ENCODE peak calls at places on chromosomes 7 and 10, in nine cellular contexts. B is Caco-2, K is AG09309, A is adrenal gland, H is uterus, O is lower lobe of right lung, D is cardiac fibroblast, X is PC-9, C is hepatocyte. I is an unnamed sample.

GRCh38 chr10:24120651-24121050 is 88.3 kb upstream of the KIAA1217 start:
- DNase-seq in B (no peak), K (no peak), A (no peak), H (no peak), O (no peak), D (no peak), X (no peak), C (no peak), I (no peak)

GRCh38 chr10:118465300-118465874 is 123.3 kb upstream of the FAM204A start:
- DNase-seq in B (no peak), K (no peak), A (no peak), H (no peak), O (no peak), D (no peak), X (no peak), C (no peak), I (no peak)

GRCh38 chr10:61835069-61835908 is 66.2 kb upstream of the ARID5B start:
- DNase-seq in B (peak), K (no peak), A (peak), H (no peak), O (no peak), D (peak), X (no peak), C (peak), I (peak)

GRCh38 chr7:19677201-19677600 is 31.6 kb downstream of the POLR1F start:
- DNase-seq in B (no peak), K (peak), A (no peak), H (no peak), O (no peak), D (peak), X (peak), C (no peak), I (peak)

GRCh38 chr10:78584666-78585065 is 484.1 kb upstream of the ZMIZ1 start:
- DNase-seq in B (no peak), K (no peak), A (peak), H (peak), O (no peak), D (no peak), X (no peak), C (peak), I (no peak)

GRCh38 chr7:80922254-80923049 is 3.6 kb upstream of the SEMA3C start:
- DNase-seq in B (peak), K (no peak), A (no peak), H (no peak), O (no peak), D (no peak), X (peak), C (peak), I (no peak)

GRCh38 chr7:36723951-36724664 is at the start of gene AOAH:
- DNase-seq in B (no peak), K (no peak), A (peak), H (no peak), O (peak), D (no peak), X (no peak), C (no peak), I (no peak)

GRCh38 chr7:95578299-95578855 is 17.9 kb downstream of the PDK4 start:
- DNase-seq in B (no peak), K (no peak), A (no peak), H (no peak), O (no peak), D (no peak), X (no peak), C (peak), I (no peak)

GRCh38 chr7:17207220-17207619 is 91.2 kb upstream of the AHR start:
- DNase-seq in B (peak), K (no peak), A (no peak), H (no peak), O (no peak), D (peak), X (no peak), C (no peak), I (no peak)

GRCh38 chr10:70551491-70551890 is 51.0 kb downstream of the PRF1 start:
- DNase-seq in B (no peak), K (no peak), A (no peak), H (no peak), O (no peak), D (peak), X (no peak), C (no peak), I (peak)

GRCh38 chr10:3412646-3413045 is 240.1 kb upstream of the PITRM1 start:
- DNase-seq in B (no peak), K (no peak), A (no peak), H (no peak), O (no peak), D (no peak), X (no peak), C (no peak), I (no peak)

GRCh38 chr7:128211626-128212025 is 29.5 kb upstream of the LEP start:
- DNase-seq in B (no peak), K (no peak), A (no peak), H (no peak), O (no peak), D (no peak), X (no peak), C (no peak), I (no peak)

GRCh38 chr7:51024867-51025266 is 242.2 kb upstream of the GRB10 start:
- DNase-seq in B (no peak), K (no peak), A (no peak), H (no peak), O (no peak), D (no peak), X (no peak), C (no peak), I (no peak)

GRCh38 chr10:108789911-108790310 is 1133.4 kb downstream of the XPNPEP1 start:
- DNase-seq in B (no peak), K (no peak), A (no peak), H (no peak), O (no peak), D (no peak), X (no peak), C (no peak), I (peak)

GRCh38 chr7:1569440-1569832 is 396 bp downstream of the PSMG3 start:
- DNase-seq in B (no peak), K (no peak), A (no peak), H (no peak), O (no peak), D (no peak), X (no peak), C (no peak), I (no peak)
- H3K4me3 ChIP-seq in B (peak), K (peak), A (peak), H (peak), O (peak), D (peak), X (peak), C (peak), I (peak)

DNA sequence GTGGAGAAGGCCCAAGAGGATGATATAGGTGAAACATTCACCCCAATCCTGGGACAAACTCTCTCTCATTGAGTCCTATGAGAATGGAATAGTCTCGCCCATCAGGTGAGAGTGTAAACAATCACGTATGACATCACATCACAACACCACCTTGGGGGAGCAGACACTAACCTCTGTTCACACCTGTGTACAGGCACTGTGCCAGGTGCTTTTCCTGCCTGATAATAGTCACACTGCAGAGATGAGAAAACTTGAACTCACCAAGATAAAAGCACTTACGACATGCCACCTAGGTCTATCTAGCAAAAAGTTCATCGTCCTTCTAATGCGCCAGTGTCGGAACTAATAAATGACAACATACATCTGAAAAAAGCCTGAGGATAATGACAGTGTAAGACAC is 187.8 kb downstream of the FAM107B start:
- DNase-seq in B (no peak), K (no peak), A (no peak), H (no peak), O (no peak), D (no peak), X (peak), C (peak), I (no peak)
- H3K4me3 ChIP-seq in B (no peak), K (no peak), A (no peak), H (no peak), O (no peak), D (no peak), X (no peak), C (no peak), I (no peak)

GRCh38 chr10:113005380-113005779 is 55.3 kb downstream of the TCF7L2 start:
- DNase-seq in B (no peak), K (no peak), A (no peak), H (no peak), O (no peak), D (no peak), X (no peak), C (no peak), I (no peak)

GRCh38 chr10:113007343-113007771 is 57.3 kb downstream of the TCF7L2 start:
- DNase-seq in B (peak), K (no peak), A (no peak), H (no peak), O (no peak), D (no peak), X (no peak), C (no peak), I (no peak)

GRCh38 chr10:113006656-113007342 is 56.8 kb downstream of the TCF7L2 start:
- DNase-seq in B (no peak), K (no peak), A (no peak), H (no peak), O (no peak), D (no peak), X (no peak), C (no peak), I (no peak)

GRCh38 chr10:113004219-113004618 is 54.2 kb downstream of the TCF7L2 start:
- DNase-seq in B (no peak), K (no peak), A (no peak), H (no peak), O (no peak), D (no peak), X (no peak), C (no peak), I (no peak)

GRCh38 chr10:113007821-113008220 is 57.8 kb downstream of the TCF7L2 start:
- DNase-seq in B (no peak), K (no peak), A (no peak), H (no peak), O (no peak), D (peak), X (no peak), C (no peak), I (no peak)
- H3K4me3 ChIP-seq in B (no peak), K (no peak), A (no peak), H (no peak), O (no peak), D (no peak), X (no peak), C (no peak), I (no peak)

GRCh38 chr10:59376817-59377340 is 14.5 kb upstream of the FAM13C start:
- DNase-seq in B (no peak), K (no peak), A (no peak), H (no peak), O (no peak), D (no peak), X (no peak), C (no peak), I (no peak)
- H3K4me3 ChIP-seq in B (no peak), K (no peak), A (no peak), H (no peak), O (no peak), D (no peak), X (no peak), C (no peak), I (no peak)

GRCh38 chr7:101942603-101943210 is 125.3 kb downstream of the CUX1 start:
- DNase-seq in B (no peak), K (no peak), A (no peak), H (no peak), O (no peak), D (no peak), X (peak), C (no peak), I (no peak)

GRCh38 chr7:101940830-101941229 is 123.4 kb downstream of the CUX1 start:
- DNase-seq in B (no peak), K (no peak), A (no peak), H (peak), O (no peak), D (no peak), X (no peak), C (peak), I (no peak)

GRCh38 chr7:101943306-101943705 is 125.9 kb downstream of the CUX1 start:
- DNase-seq in B (no peak), K (no peak), A (no peak), H (no peak), O (no peak), D (no peak), X (no peak), C (no peak), I (no peak)

GRCh38 chr7:101940151-101940550 is 122.7 kb downstream of the CUX1 start:
- DNase-seq in B (no peak), K (no peak), A (no peak), H (no peak), O (no peak), D (no peak), X (no peak), C (no peak), I (no peak)

DNA sequence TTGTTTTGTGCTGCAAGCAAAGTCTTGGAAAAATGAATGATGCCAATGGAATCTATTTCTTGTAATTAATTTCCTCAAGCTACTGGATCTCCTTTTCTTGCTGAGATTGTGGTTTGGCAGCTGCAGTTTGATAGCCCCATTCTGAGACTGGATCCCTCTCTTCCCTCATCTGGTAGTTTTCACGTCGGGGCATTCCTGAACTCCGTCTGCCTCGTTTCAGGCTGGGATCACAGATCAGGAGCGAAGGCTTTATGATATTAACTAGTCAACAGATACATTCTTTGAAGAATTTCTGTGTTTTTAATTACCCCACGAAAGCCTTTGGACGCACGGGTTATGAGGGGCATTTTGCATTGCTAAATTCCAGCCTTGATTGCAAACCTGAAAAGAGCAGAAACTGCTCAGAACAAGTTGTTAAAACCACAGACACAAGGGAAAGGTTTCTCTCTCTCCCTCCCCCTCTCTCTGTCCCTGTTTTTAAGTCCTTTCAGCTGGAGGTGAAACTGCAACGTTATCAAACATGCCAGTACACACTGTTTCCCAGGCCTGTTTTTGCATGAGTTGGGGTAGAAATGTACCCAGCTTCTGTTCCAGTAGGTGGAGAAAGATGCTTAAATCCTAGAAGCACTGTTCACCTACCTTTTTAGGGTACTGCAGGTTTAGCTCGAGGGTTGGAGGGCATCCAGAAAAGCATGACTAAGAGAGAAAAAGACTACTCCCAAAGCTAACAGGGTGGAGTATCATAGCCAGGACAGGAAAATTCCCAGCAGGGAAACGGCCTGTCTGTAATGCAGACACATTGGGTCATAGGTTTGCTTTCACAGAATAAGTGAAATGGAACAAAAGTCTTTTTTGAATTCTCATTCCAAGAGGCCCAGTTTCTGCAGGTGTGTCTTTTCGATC is 124.3 kb downstream of the CUX1 start:
- DNase-seq in B (no peak), K (no peak), A (no peak), H (peak), O (no peak), D (peak), X (peak), C (peak), I (peak)
- H3K4me3 ChIP-seq in B (no peak), K (no peak), A (no peak), H (no peak), O (no peak), D (no peak), X (no peak), C (no peak), I (no peak)

GRCh38 chr7:41116817-41117216 is 586.1 kb downstream of the INHBA start:
- DNase-seq in B (no peak), K (no peak), A (no peak), H (no peak), O (no peak), D (no peak), X (peak), C (no peak), I (peak)

GRCh38 chr7:41113663-41114062 is 589.2 kb downstream of the INHBA start:
- DNase-seq in B (no peak), K (no peak), A (no peak), H (no peak), O (no peak), D (no peak), X (no peak), C (no peak), I (no peak)

GRCh38 chr7:41116337-41116736 is 586.6 kb downstream of the INHBA start:
- DNase-seq in B (no peak), K (no peak), A (no peak), H (no peak), O (no peak), D (no peak), X (no peak), C (no peak), I (no peak)

GRCh38 chr7:41114166-41114565 is 588.7 kb downstream of the INHBA start:
- DNase-seq in B (no peak), K (no peak), A (no peak), H (no peak), O (no peak), D (no peak), X (peak), C (no peak), I (peak)

DNA sequence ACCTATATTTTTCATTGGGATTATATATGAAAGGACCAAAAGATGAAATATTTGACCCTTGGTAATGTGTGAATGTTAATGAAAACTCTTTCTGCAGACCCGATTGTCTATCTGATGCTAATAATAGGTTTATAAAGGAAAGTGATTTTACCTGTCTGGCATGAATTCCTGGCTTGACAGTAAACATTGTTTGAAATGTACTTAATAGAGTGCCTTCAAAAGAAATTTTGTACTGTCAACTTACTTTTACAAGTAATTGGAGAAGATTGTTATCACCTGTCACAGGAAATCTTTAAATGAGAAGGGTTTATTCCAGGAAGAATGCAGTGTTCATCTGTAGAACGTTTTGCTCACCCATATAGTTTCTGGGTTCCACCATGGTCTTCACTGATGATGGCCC is 588.2 kb downstream of the INHBA start:
- DNase-seq in B (no peak), K (no peak), A (no peak), H (no peak), O (no peak), D (no peak), X (peak), C (no peak), I (no peak)
- H3K4me3 ChIP-seq in B (no peak), K (no peak), A (no peak), H (no peak), O (no peak), D (no peak), X (no peak), C (no peak), I (no peak)

DNA sequence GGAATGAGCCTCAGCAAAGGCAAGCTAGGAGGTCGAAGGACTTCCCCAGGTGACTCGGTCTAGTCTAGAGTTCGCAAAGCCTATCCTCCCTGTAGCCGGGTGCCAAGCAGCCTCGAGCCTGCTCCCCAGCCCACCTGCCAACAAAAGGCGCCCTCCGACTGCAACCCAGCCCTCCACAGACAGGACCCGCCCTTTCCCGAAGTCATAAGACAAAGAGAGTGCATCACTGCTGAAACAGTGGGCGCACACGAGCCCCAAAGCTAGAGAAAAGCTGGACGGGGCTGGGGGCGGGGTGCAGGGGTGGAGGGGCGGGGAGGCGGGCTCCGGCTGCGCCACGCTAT is 667 bp upstream of the COL1A2 start:
- DNase-seq in B (no peak), K (no peak), A (no peak), H (peak), O (no peak), D (peak), X (no peak), C (peak), I (no peak)
- H3K4me3 ChIP-seq in B (no peak), K (peak), A (peak), H (peak), O (peak), D (peak), X (no peak), C (peak), I (peak)

I was measured in astrocyte of the spinal cord.